ENCODE peak calls at places on chromosomes 11 and 22, in six cellular contexts. L is BE2C, K is fibroblast of lung, O is mesendoderm, Q is Peyer's patch, W is adipocyte. J is an unnamed sample.
A peak's percentile ranks its signal among the peaks of the same experiment; 100 is the strongest.

GRCh38 chr11:44634401-44635281 is 69.2 kb downstream of the CD82 start:
- DNase-seq in O (peak; percentile 94), L (peak; percentile 87), W (peak; percentile 32), Q (no peak), K (peak; percentile 83), J (peak; percentile 35)

GRCh38 chr11:13942908-13943505 is 19.5 kb upstream of the SPON1 start:
- DNase-seq in K (peak; percentile 59), W (peak; percentile 45), O (no peak), Q (no peak), L (no peak), J (no peak)

GRCh38 chr11:92627615-92628201 is 341.7 kb upstream of the MTNR1B start:
- DNase-seq in W (no peak), O (no peak), Q (no peak), L (no peak), K (peak; percentile 77), J (no peak)

GRCh38 chr11:87022254-87022653 is 15.5 kb upstream of the TMEM135 start:
- DNase-seq in K (no peak), Q (no peak), O (no peak), W (no peak), L (no peak), J (no peak)

GRCh38 chr11:120807414-120808150 is 216.3 kb upstream of the TBCEL start:
- DNase-seq in W (peak; percentile 55), L (no peak), K (peak; percentile 96), Q (no peak), O (peak; percentile 88), J (no peak)

GRCh38 chr22:39988386-39989114 is 6.2 kb upstream of the FAM83F start:
- DNase-seq in Q (no peak), L (no peak), O (no peak), K (no peak), W (no peak), J (no peak)

GRCh38 chr22:44292007-44292370 is 20.8 kb downstream of the SHISAL1 start:
- DNase-seq in L (peak; percentile 39), K (no peak), W (no peak), O (peak; percentile 80), Q (no peak), J (no peak)

GRCh38 chr11:102760355-102761035 is 19.9 kb downstream of the MMP10 start:
- DNase-seq in Q (no peak), L (no peak), W (peak; percentile 91), K (peak; percentile 97), O (peak; percentile 46), J (no peak)

GRCh38 chr22:32237021-32237420 is 18.1 kb downstream of the SLC5A4 start:
- DNase-seq in O (peak; percentile 9), W (no peak), Q (no peak), L (peak; percentile 15), K (no peak), J (no peak)

GRCh38 chr22:29559030-29559429 is 5.5 kb upstream of the THOC5 start:
- DNase-seq in O (no peak), W (no peak), Q (no peak), L (no peak), K (no peak), J (no peak)
- H3K36me3 ChIP-seq in O (peaks cover 12% of the 10 kb centered on the region), W (peaks cover 21% of the 10 kb centered on the region), Q (no peaks in the 10 kb centered on the region), L (peaks cover 46% of the 10 kb centered on the region), K (peaks cover 8% of the 10 kb centered on the region), J (peaks cover 73% of the 10 kb centered on the region)

GRCh38 chr11:67433536-67434394 is 3.7 kb downstream of the PTPRCAP start:
- DNase-seq in O (no peak), L (no peak), K (no peak), W (no peak), Q (no peak), J (no peak)
- H3K36me3 ChIP-seq in O (peaks cover 5% of the 10 kb centered on the region), L (peaks cover 56% of the 10 kb centered on the region), K (peaks cover 39% of the 10 kb centered on the region), W (peaks cover 55% of the 10 kb centered on the region), Q (no peaks in the 10 kb centered on the region), J (peaks cover 49% of the 10 kb centered on the region)

GRCh38 chr11:33068611-33069340 is 29.4 kb downstream of the TCP11L1 start:
- DNase-seq in W (no peak), K (no peak), Q (no peak), L (no peak), O (peak; percentile 29), J (no peak)

GRCh38 chr11:33067294-33067693 is 27.9 kb downstream of the TCP11L1 start:
- DNase-seq in Q (no peak), L (no peak), W (no peak), K (no peak), O (no peak), J (no peak)

DNA sequence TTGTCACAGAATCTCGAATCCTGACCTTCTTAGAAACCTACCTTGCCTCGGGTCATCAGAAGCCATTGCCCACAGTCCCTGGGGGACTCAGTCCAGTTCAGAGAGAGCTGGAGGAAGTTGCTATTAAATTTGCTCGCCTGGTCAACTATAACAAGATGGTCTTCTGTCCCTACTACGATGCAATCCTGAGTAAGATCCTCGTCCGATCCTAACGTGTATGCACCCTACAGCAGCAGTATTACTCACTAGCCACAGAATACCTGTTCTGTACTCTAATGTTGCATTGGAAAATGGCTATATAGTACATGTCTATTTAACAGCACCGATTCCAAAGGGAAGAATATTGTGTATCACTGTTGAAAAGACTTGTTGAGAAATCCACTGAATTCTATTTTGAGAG is 33.1 kb downstream of the TCP11L1 start:
- DNase-seq in Q (no peak), O (no peak), L (no peak), K (no peak), W (no peak), J (no peak)
- H3K36me3 ChIP-seq in Q (no peaks in the 10 kb centered on the region), O (peaks cover 11% of the 10 kb centered on the region), L (no peaks in the 10 kb centered on the region), K (peaks cover 15% of the 10 kb centered on the region), W (peaks cover 66% of the 10 kb centered on the region), J (peaks cover 100% of the 10 kb centered on the region)

GRCh38 chr22:30582051-30582450 is 7.6 kb upstream of the GAL3ST1 start:
- DNase-seq in K (no peak), Q (no peak), W (no peak), O (no peak), L (no peak), J (no peak)

GRCh38 chr22:30582788-30583575 is 8.5 kb upstream of the GAL3ST1 start:
- DNase-seq in Q (no peak), W (no peak), L (no peak), K (no peak), O (no peak), J (no peak)

GRCh38 chr22:30591191-30591587 is 521 bp downstream of the PES1 start:
- DNase-seq in Q (no peak), L (no peak), K (peak; percentile 55), W (peak; percentile 53), O (no peak), J (no peak)

GRCh38 chr22:30584441-30584840 is 7.3 kb downstream of the PES1 start:
- DNase-seq in K (no peak), L (no peak), O (no peak), W (no peak), Q (no peak), J (no peak)

GRCh38 chr22:30586414-30586813 is 5.3 kb downstream of the PES1 start:
- DNase-seq in K (no peak), Q (no peak), L (no peak), W (no peak), O (no peak), J (no peak)
- H3K36me3 ChIP-seq in K (peaks cover 43% of the 10 kb centered on the region), Q (no peaks in the 10 kb centered on the region), L (peaks cover 90% of the 10 kb centered on the region), W (peaks cover 67% of the 10 kb centered on the region), O (peaks cover 38% of the 10 kb centered on the region), J (peaks cover 83% of the 10 kb centered on the region)

GRCh38 chr11:34461215-34461614 is 22.5 kb downstream of the CAT start:
- DNase-seq in K (no peak), O (no peak), W (no peak), L (no peak), Q (no peak), J (no peak)

GRCh38 chr11:34466802-34467488 is 28.2 kb downstream of the CAT start:
- DNase-seq in O (peak; percentile 4), K (no peak), Q (no peak), W (no peak), L (no peak), J (no peak)

GRCh38 chr11:34468209-34468841 is 29.6 kb downstream of the CAT start:
- DNase-seq in O (peak; percentile 54), W (peak; percentile 37), Q (peak; percentile 18), K (no peak), L (peak; percentile 11), J (peak; percentile 33)

GRCh38 chr11:34460335-34460734 is 21.6 kb downstream of the CAT start:
- DNase-seq in L (no peak), Q (no peak), K (no peak), O (no peak), W (no peak), J (no peak)

DNA sequence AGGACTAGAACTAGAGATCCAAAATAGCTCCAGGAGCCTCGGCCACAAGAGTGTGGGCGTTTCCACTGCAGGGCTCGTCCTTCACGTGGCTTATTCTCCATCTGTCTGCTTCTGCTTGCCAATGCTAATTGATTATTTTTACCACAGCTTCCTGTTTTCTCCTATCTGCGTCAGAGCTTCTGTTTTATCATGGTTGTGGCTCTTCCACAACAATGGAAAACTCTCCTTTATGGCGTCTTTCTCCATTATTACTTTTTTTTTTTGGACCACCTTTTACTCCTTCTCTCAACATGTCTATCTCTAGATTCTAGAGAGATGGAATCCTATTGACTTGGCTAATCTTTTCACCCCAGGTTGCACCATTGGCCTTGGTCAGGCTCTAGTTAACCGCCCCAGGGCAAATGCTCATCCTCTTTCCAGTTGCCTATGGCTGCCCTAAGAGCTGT is 25.9 kb downstream of the CAT start:
- DNase-seq in O (no peak), W (no peak), L (no peak), K (peak; percentile 7), Q (no peak), J (no peak)
- H3K36me3 ChIP-seq in O (no peaks in the 10 kb centered on the region), W (peaks cover 96% of the 10 kb centered on the region), L (no peaks in the 10 kb centered on the region), K (peaks cover 16% of the 10 kb centered on the region), Q (no peaks in the 10 kb centered on the region), J (peaks cover 53% of the 10 kb centered on the region)

J was measured in stomach.